ENCODE peak calls at places on chromosomes 1 and 21, in eight cellular contexts. H is prostate gland, W is RWPE1, I is hepatocyte, J is esophagus squamous epithelium, M is lower lobe of right lung, Y is mesenchymal stem cell, R is dorsolateral prefrontal cortex. C is an unnamed sample.

GRCh38 chr1:21206117-21206516 is 29.4 kb upstream of the EIF4G3 start:
- DNase-seq in J (no peak), I (no peak), R (no peak), M (no peak), H (no peak), Y (no peak), W (peak), C (no peak)

GRCh38 chr1:11448375-11449085 is 30.4 kb upstream of the DISP3 start:
- DNase-seq in I (no peak), J (no peak), W (no peak), Y (no peak), M (no peak), H (no peak), R (no peak), C (no peak)

GRCh38 chr21:33255404-33255803 is 10.8 kb upstream of the IL10RB start:
- DNase-seq in W (no peak), H (no peak), I (no peak), R (no peak), Y (no peak), J (no peak), M (no peak), C (no peak)

GRCh38 chr1:75765697-75766355 is 20.2 kb upstream of the RABGGTB start:
- DNase-seq in M (no peak), W (peak), R (no peak), J (no peak), H (no peak), Y (peak), I (peak), C (no peak)

GRCh38 chr1:111486431-111486830 is 12.6 kb downstream of the C1orf162 start:
- DNase-seq in Y (no peak), J (no peak), R (no peak), M (no peak), W (peak), H (no peak), I (no peak), C (no peak)

GRCh38 chr1:92483442-92484170 is 3.1 kb downstream of the GFI1 start:
- DNase-seq in R (no peak), Y (no peak), J (no peak), M (peak), I (peak), H (no peak), W (no peak), C (peak)

GRCh38 chr1:214566158-214567104 is 15.0 kb upstream of the PTPN14 start:
- DNase-seq in W (peak), Y (peak), I (no peak), J (no peak), H (no peak), M (no peak), R (no peak), C (no peak)

GRCh38 chr1:90574692-90575370 is 142.3 kb downstream of the BARHL2 start:
- DNase-seq in M (no peak), Y (no peak), I (no peak), H (no peak), R (no peak), J (no peak), W (no peak), C (no peak)

GRCh38 chr21:26797878-26798456 is 47.2 kb downstream of the ADAMTS1 start:
- DNase-seq in J (no peak), W (no peak), H (no peak), Y (no peak), I (no peak), M (no peak), R (no peak), C (no peak)

GRCh38 chr21:26800455-26801454 is 44.5 kb downstream of the ADAMTS1 start:
- DNase-seq in Y (peak), W (no peak), J (no peak), R (no peak), I (no peak), H (no peak), M (no peak), C (no peak)

GRCh38 chr21:26798856-26799751 is 46.1 kb downstream of the ADAMTS1 start:
- DNase-seq in R (no peak), J (no peak), I (peak), H (no peak), Y (peak), M (no peak), W (no peak), C (no peak)

GRCh38 chr21:26801524-26801923 is 43.7 kb downstream of the ADAMTS1 start:
- DNase-seq in I (peak), Y (peak), H (no peak), R (no peak), M (no peak), W (no peak), J (no peak), C (no peak)

DNA sequence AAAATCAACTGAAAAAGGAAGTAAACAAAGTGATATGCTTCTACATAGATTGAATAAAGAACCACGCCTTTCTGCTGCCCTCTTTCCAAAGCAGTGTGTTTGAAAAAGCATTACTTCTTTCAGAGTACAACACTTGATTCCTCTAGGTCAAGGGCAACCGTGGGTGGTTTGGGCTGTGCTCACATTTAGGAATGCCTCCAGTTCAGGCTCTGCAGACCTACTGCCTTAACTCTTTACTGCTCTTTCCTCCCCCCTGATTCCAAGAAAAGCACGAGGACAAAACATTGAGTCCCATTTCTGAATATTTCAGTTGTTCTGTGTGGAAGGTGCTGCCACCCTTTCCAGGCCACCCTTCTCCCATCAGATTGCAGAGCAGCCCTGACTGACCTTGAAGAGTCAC is 45.2 kb downstream of the ADAMTS1 start:
- DNase-seq in M (no peak), J (no peak), R (no peak), W (no peak), H (no peak), I (no peak), Y (no peak), C (no peak)
- H3K27ac ChIP-seq in M (no peak), J (peak), R (no peak), W (no peak), H (peak), I (peak), Y (no peak), C (peak)

DNA sequence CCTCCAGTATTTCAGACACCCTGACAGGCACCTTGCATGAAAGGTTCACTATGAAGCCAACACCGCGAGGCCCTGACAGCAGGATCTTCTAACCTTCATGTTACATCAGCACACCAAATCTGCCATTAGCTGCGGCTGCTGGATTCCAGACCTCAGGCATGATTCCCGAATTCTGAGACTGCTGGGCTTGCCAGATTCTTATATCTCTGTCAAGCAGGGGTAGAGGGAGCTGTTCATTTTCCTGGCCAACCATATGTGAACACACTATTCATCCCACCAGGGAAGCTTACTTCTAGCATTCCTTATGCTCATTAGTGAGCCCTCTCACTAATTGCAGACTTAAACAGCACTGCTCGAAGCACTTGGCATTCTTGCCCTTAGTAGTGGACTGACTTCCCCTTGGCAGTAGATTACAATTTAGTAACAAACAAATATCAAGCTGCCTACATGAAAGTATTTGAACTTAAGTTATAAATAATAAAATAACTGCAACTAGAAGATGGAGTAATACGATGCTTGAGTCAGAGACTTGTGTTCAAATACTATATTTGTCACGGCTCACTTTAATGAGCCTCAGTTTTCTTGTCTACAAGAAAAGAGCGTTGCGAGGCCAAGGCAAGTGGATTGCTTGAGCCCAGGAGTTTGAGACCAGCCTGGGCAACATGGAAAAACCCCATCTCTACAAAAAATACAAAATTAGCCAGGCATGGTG is 43.3 kb downstream of the NID1 start:
- DNase-seq in Y (no peak), I (no peak), J (no peak), H (no peak), M (no peak), W (no peak), R (no peak), C (no peak)
- H3K27ac ChIP-seq in Y (no peak), I (peak), J (peak), H (peak), M (peak), W (no peak), R (no peak), C (no peak)

GRCh38 chr1:110213143-110213540 is 3.0 kb downstream of the KCNC4 start:
- DNase-seq in I (no peak), H (no peak), J (no peak), M (no peak), Y (no peak), R (no peak), W (no peak), C (no peak)

GRCh38 chr1:110214454-110215404 is 4.6 kb downstream of the KCNC4 start:
- DNase-seq in M (no peak), Y (no peak), I (peak), W (no peak), R (no peak), H (peak), J (no peak), C (no peak)

GRCh38 chr1:110211503-110212164 is 1.5 kb downstream of the KCNC4 start:
- DNase-seq in W (no peak), Y (no peak), M (peak), R (no peak), J (no peak), I (no peak), H (no peak), C (peak)

GRCh38 chr1:110210604-110211502 is 739 bp downstream of the KCNC4 start:
- DNase-seq in M (peak), R (no peak), I (peak), H (peak), W (peak), Y (peak), J (no peak), C (peak)

GRCh38 chr1:110212165-110213142 is 2.3 kb downstream of the KCNC4 start:
- DNase-seq in M (no peak), I (peak), R (peak), J (no peak), H (no peak), W (no peak), Y (no peak), C (no peak)
- H3K27ac ChIP-seq in M (no peak), I (no peak), R (no peak), J (peak), H (no peak), W (no peak), Y (no peak), C (no peak)

DNA sequence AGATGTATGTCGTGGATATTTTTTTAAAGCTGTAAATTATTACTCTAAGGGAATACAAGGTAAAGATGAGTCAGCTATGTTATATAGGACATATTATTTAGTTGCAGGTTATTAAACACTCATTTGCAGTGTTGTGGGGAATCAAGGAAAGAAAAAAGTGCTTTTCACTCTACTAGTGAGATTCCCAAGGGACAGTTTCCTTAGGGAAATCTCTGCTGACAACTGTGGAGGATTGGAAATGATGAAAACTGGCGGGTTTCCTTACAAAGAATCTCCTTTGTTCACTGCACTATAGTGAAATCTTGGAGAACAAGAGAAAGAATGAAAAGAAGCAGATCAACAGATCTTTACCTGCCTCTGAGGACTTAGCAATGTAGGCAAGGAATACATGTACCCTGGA is 24.5 kb upstream of the TRIM45 start:
- DNase-seq in W (no peak), M (no peak), J (no peak), I (no peak), Y (no peak), H (no peak), R (no peak), C (no peak)
- H3K27ac ChIP-seq in W (no peak), M (no peak), J (no peak), I (peak), Y (no peak), H (no peak), R (no peak), C (no peak)